ENCODE peak calls at places on chromosomes 4 and X, in six cellular contexts. G, I, D, F, H and O are unnamed samples.

GRCh38 chr4:6641164-6641970 is 882 bp downstream of the MRFAP1 start:
- DNase-seq in G (peak; percentile 48), I (peak; percentile 39), D (peak; percentile 42), F (no peak), H (no peak), O (peak; percentile 72)

GRCh38 chrX:17888421-17888820 is 27.3 kb upstream of the RAI2 start:
- DNase-seq in G (no peak), I (no peak), D (no peak), F (no peak), H (no peak), O (no peak)

GRCh38 chrX:147884958-147885357 is 26.8 kb upstream of the FMR1 start:
- DNase-seq in G (peak; percentile 10), I (peak; percentile 69), D (peak; percentile 1), F (peak; percentile 96), H (no peak), O (no peak)

GRCh38 chr4:22345678-22346077 is 170.2 kb downstream of the ADGRA3 start:
- DNase-seq in G (no peak), I (no peak), D (no peak), F (no peak), H (no peak), O (no peak)

GRCh38 chr4:177448850-177449249 is 6.6 kb upstream of the AGA start:
- DNase-seq in G (peak; percentile 81), I (peak; percentile 36), D (peak; percentile 86), F (no peak), H (peak; percentile 73), O (peak; percentile 38)

GRCh38 chr4:151144329-151145072 is 45.1 kb downstream of the RPS3A start:
- DNase-seq in G (no peak), I (no peak), D (no peak), F (no peak), H (no peak), O (no peak)

GRCh38 chr4:68359508-68359907 is 9.6 kb upstream of the YTHDC1 start:
- DNase-seq in G (no peak), I (no peak), D (no peak), F (no peak), H (no peak), O (no peak)

GRCh38 chrX:133177202-133177601 is 41.0 kb downstream of the TFDP3 start:
- DNase-seq in G (no peak), I (no peak), D (no peak), F (no peak), H (no peak), O (no peak)

GRCh38 chr4:36979494-36979893 is 265.0 kb upstream of the NWD2 start:
- DNase-seq in G (no peak), I (no peak), D (no peak), F (no peak), H (no peak), O (no peak)

GRCh38 chr4:186723207-186724047 is at the start of gene FAT1:
- DNase-seq in G (peak; percentile 87), I (peak; percentile 86), D (peak; percentile 83), F (peak; percentile 38), H (no peak), O (peak; percentile 88)

GRCh38 chr4:186725422-186726149 is 1.9 kb upstream of the FAT1 start:
- DNase-seq in G (peak; percentile 90), I (peak; percentile 90), D (peak; percentile 86), F (peak; percentile 68), H (no peak), O (peak; percentile 95)

GRCh38 chr4:186726150-186726439 is 2.4 kb upstream of the FAT1 start:
- DNase-seq in G (no peak), I (no peak), D (no peak), F (no peak), H (no peak), O (no peak)

GRCh38 chr4:186724048-186724860 is 598 bp upstream of the FAT1 start:
- DNase-seq in G (peak; percentile 56), I (peak; percentile 66), D (peak; percentile 64), F (no peak), H (no peak), O (peak; percentile 61)

DNA sequence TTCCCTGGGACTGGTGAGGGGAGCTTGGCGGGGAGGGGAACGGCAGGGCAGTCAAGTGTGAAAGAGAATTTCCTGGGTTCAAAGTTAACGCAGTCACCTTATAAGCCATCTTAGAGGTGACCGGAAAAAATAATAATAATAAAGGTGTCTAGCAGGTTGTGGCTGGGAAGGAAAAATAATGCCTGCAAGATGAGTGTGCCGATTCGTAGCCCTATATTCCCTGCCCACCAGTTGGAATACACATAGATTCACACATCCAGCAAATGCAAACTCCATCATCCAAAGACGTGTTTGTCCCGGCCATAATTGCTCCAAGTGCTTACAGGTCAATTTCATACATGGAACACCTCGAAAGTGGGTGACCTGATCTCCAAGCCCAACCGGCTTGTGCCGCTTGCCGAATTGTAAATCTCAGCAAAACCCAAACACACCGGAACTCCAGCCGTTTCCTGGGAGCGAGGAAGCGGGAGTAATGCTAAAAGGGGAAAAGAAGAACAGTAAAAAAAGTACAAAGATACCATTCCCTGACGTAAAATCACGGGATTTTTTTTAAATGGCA is 1.3 kb upstream of the FAT1 start:
- DNase-seq in G (peak; percentile 50), I (peak; percentile 46), D (peak; percentile 34), F (no peak), H (no peak), O (peak; percentile 41)
- H3K4me3 ChIP-seq in G (peak overlapping the region; percentile 89), I (peak overlapping the region; percentile 94), D (peak overlapping the region; percentile 96), F (peak overlapping the region; percentile 95), H (peak overlapping the region; percentile 98), O (peak overlapping the region; percentile 92)

GRCh38 chr4:123555500-123556273 is 159.1 kb downstream of the SPRY1 start:
- DNase-seq in G (peak; percentile 95), I (peak; percentile 98), D (peak; percentile 84), F (peak; percentile 98), H (peak; percentile 81), O (peak; percentile 83)

GRCh38 chr4:123553733-123554132 is 157.1 kb downstream of the SPRY1 start:
- DNase-seq in G (no peak), I (no peak), D (no peak), F (peak; percentile 58), H (no peak), O (no peak)

GRCh38 chr4:123553279-123553678 is 156.7 kb downstream of the SPRY1 start:
- DNase-seq in G (no peak), I (no peak), D (no peak), F (no peak), H (no peak), O (no peak)

GRCh38 chr4:123554819-123555499 is 158.4 kb downstream of the SPRY1 start:
- DNase-seq in G (no peak), I (no peak), D (no peak), F (no peak), H (no peak), O (no peak)

DNA sequence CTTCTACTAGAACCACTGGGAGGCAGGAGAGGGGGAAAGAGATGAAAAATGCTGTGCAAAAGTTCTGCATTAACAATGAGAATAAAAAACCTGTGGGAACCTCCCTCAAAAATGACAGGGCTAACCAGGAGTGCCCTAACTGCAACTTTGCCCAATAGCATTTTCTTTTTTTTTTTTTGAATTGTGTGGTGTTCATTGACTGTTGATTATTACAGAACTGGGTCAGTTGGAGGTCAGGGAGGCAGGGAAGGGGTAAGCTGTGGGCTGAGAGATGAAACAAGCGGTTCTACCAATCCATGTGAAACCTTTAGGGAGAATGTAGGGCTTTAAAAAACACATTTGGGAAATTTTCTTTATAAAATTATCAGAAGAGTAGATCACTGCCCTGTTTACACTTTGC is 157.7 kb downstream of the SPRY1 start:
- DNase-seq in G (no peak), I (no peak), D (no peak), F (no peak), H (no peak), O (no peak)
- TF ChIP-seq CTCF in G (no peak), I (no peak), D (no peak), F (no peak), H (no peak), O (no peak)

GRCh38 chrX:123807825-123808416 is 51.9 kb upstream of the XIAP start:
- DNase-seq in G (peak; percentile 83), I (no peak), D (peak; percentile 70), F (no peak), H (no peak), O (peak; percentile 72)
- H3K4me3 ChIP-seq in G (no peak overlapping the region), I (no peak overlapping the region), D (no peak overlapping the region), F (no peak overlapping the region), H (no peak overlapping the region), O (no peak overlapping the region)

GRCh38 chrX:135437867-135438733 is 16.4 kb downstream of the SMIM10L2A start:
- DNase-seq in G (no peak), I (no peak), D (no peak), F (peak; percentile 2), H (no peak), O (no peak)
- TF ChIP-seq CTCF in G (no peak), I (no peak), D (no peak), F (peak; percentile 61), H (no peak), O (no peak)

GRCh38 chrX:47561653-47562151 is 697 bp downstream of the ARAF start:
- DNase-seq in G (no peak), I (no peak), D (no peak), F (no peak), H (no peak), O (no peak)
- H3K4me3 ChIP-seq in G (peak overlapping the region; percentile 77), I (peak overlapping the region; percentile 74), D (peak overlapping the region; percentile 77), F (peak overlapping the region; percentile 77), H (peak overlapping the region; percentile 70), O (peak overlapping the region; percentile 87)

GRCh38 chrX:85544609-85545008 is 165.1 kb upstream of the POF1B start:
- DNase-seq in G (peak; percentile 0), I (peak; percentile 4), D (peak; percentile 0), F (no peak), H (no peak), O (peak; percentile 0)
- TF ChIP-seq CTCF in G (peak; percentile 42), I (peak; percentile 26), D (peak; percentile 44), F (no peak), H (no peak), O (no peak)

DNA sequence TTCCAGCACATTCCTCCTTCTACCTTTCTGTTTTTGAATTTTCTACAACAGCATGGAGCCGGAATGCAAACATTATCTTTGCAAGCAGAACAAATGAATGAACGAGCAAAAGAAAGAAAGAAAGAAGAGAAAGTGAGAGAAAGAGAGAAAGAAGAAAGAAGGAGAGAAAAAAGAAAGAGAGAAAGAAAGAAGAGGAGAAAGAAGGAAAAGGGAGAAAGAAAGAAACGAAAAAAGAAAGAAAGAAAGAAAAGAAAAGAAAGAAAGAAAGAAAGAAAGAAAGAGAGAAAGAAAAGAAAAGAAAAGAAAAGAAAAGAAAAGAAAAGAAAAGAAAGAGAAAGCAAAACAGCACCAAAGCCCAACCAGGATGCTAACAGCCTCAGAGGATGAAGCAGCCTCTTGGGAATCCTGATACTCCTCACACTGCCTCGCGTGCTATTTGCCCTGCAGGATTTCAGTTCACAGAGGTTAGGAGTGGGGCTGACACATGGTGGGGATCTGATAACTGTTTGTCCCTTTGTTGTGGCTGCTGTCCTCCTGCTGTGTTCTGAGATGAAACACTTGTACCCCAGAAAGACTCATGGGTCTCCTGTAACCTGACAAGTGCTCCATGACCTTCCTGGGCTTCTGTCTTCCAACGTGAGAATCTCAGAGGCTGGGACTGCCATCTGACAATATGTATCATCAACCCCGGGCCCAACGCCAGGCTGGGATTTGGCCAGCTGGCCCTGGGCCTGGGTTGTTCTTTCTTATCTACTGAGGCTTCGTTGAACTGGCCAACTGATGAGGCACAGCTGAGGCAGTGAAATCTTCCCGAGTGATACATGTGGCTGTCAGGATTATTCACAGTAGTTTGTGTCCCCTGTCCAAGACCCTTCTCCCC is 61.0 kb downstream of the SEPSECS start:
- DNase-seq in G (peak; percentile 57), I (peak; percentile 80), D (peak; percentile 43), F (no peak), H (no peak), O (peak; percentile 64)
- H3K4me3 ChIP-seq in G (no peak overlapping the region), I (no peak overlapping the region), D (no peak overlapping the region), F (no peak overlapping the region), H (no peak overlapping the region), O (no peak overlapping the region)

GRCh38 chrX:140317462-140317861 is 187.4 kb downstream of the SOX3 start:
- DNase-seq in G (no peak), I (no peak), D (no peak), F (no peak), H (no peak), O (no peak)
- TF ChIP-seq CTCF in G (no peak), I (no peak), D (no peak), F (no peak), H (no peak), O (no peak)